ENCODE peak calls at places on chromosomes 11 and 22, in six cellular contexts. D, M, Q, R, B and C are unnamed samples.

GRCh38 chr11:46237248-46238077 is 40.0 kb upstream of the CREB3L1 start:
- DNase-seq in D (peak; percentile 75), M (peak; percentile 32), Q (peak; percentile 81), R (peak; percentile 46), B (peak; percentile 79), C (peak; percentile 29)

GRCh38 chr11:19954899-19955298 is 205.4 kb downstream of the DBX1 start:
- DNase-seq in D (no peak), M (peak; percentile 51), Q (no peak), R (no peak), B (no peak), C (no peak)

GRCh38 chr11:34534826-34535225 is 21.2 kb upstream of the ELF5 start:
- DNase-seq in D (no peak), M (no peak), Q (no peak), R (no peak), B (no peak), C (no peak)

GRCh38 chr22:27257987-27258386 is 543.6 kb downstream of the MN1 start:
- DNase-seq in D (no peak), M (no peak), Q (no peak), R (no peak), B (no peak), C (no peak)

GRCh38 chr11:64342869-64343739 is 3.1 kb downstream of the CCDC88B start:
- DNase-seq in D (peak; percentile 50), M (no peak), Q (no peak), R (no peak), B (peak; percentile 58), C (no peak)

GRCh38 chr22:20139391-20140106 is 7.9 kb downstream of the ZDHHC8 start:
- DNase-seq in D (no peak), M (no peak), Q (no peak), R (no peak), B (no peak), C (no peak)

GRCh38 chr22:20153945-20154344 is 3.1 kb upstream of the CCDC188 start:
- DNase-seq in D (no peak), M (no peak), Q (no peak), R (no peak), B (no peak), C (no peak)

GRCh38 chr22:25892678-25893077 is 150.7 kb downstream of the MYO18B start:
- DNase-seq in D (no peak), M (no peak), Q (no peak), R (no peak), B (no peak), C (no peak)

GRCh38 chr11:131867457-131868257 is 497.2 kb downstream of the NTM start:
- DNase-seq in D (peak; percentile 73), M (peak; percentile 66), Q (no peak), R (peak; percentile 47), B (no peak), C (peak; percentile 15)

GRCh38 chr11:132343445-132343844 is 973.0 kb downstream of the NTM start:
- DNase-seq in D (no peak), M (no peak), Q (no peak), R (no peak), B (no peak), C (no peak)

GRCh38 chr11:36148701-36149100 is 140.5 kb downstream of the COMMD9 start:
- DNase-seq in D (no peak), M (no peak), Q (no peak), R (no peak), B (no peak), C (no peak)

GRCh38 chr11:34160049-34160721 is 54.8 kb downstream of the NAT10 start:
- DNase-seq in D (no peak), M (no peak), Q (no peak), R (no peak), B (no peak), C (peak; percentile 75)

GRCh38 chr11:73196576-73196975 is 21.5 kb upstream of the P2RY2 start:
- DNase-seq in D (peak; percentile 23), M (no peak), Q (no peak), R (peak; percentile 1), B (no peak), C (no peak)

GRCh38 chr11:128731041-128731663 is 37.3 kb downstream of the FLI1 start:
- DNase-seq in D (no peak), M (no peak), Q (no peak), R (peak; percentile 37), B (no peak), C (no peak)

GRCh38 chr11:33867566-33867965 is 24.3 kb downstream of the LMO2 start:
- DNase-seq in D (no peak), M (no peak), Q (no peak), R (no peak), B (no peak), C (no peak)

GRCh38 chr11:12769834-12770345 is 95.7 kb downstream of the TEAD1 start:
- DNase-seq in D (no peak), M (no peak), Q (no peak), R (no peak), B (no peak), C (no peak)

GRCh38 chr11:107563702-107564101 is 1.8 kb downstream of the ALKBH8 start:
- DNase-seq in D (no peak), M (no peak), Q (no peak), R (peak; percentile 16), B (no peak), C (peak; percentile 50)

GRCh38 chr11:6269994-6270393 is 10.4 kb downstream of the CCKBR start:
- DNase-seq in D (no peak), M (no peak), Q (no peak), R (no peak), B (no peak), C (no peak)

GRCh38 chr22:37258810-37259472 is 14.9 kb upstream of the RAC2 start:
- DNase-seq in D (peak; percentile 29), M (no peak), Q (peak; percentile 16), R (no peak), B (peak; percentile 23), C (no peak)

GRCh38 chr11:128477811-128478210 is 109.5 kb downstream of the ETS1 start:
- DNase-seq in D (no peak), M (no peak), Q (no peak), R (no peak), B (no peak), C (no peak)

GRCh38 chr22:19174106-19175025 is 4.2 kb downstream of the SLC25A1 start:
- DNase-seq in D (peak; percentile 67), M (peak; percentile 60), Q (no peak), R (no peak), B (no peak), C (peak; percentile 60)

DNA sequence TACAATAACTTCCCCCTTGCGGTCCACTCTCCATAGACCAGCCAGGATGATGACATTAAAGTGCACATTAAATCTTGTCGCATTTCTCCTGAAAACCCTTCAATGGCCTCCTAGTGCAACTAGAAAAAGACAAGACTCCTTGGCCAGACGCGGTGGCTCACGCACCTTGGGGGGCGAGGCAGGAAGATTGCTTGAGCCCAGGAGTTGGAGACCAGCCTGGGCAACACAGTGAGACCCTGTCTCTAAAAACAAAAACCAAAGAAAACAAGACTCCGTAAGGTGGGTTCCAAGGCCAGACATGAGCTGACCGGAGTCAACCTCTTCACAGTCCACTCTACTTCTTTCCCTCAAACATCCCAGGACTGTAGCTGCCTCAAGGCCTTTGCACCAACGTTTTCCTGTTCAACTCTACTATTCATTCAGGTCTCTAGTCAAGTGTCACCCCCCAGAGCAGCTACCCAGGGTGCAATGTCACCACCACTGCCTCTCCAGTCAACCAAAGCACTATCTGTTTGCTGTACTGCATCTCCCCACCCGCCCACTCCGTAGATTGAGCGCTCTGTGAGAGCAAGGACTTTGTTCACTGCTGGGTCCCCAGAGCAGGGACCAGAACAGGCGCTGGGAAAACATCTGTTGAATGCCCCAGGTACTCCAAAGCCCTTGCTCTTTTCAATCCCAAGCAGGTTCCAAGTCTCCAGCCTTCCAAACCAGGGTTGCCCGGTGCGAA is 739 bp downstream of the ZMAT5 start:
- DNase-seq in D (no peak), M (no peak), Q (no peak), R (peak; percentile 44), B (no peak), C (no peak)
- H3K4me1 ChIP-seq in D (peaks cover 2% of the 10 kb centered on the region), M (peaks cover 26% of the 10 kb centered on the region), Q (peaks cover 24% of the 10 kb centered on the region), R (peaks cover 17% of the 10 kb centered on the region), B (no peaks in the 10 kb centered on the region), C (no peaks in the 10 kb centered on the region)

DNA sequence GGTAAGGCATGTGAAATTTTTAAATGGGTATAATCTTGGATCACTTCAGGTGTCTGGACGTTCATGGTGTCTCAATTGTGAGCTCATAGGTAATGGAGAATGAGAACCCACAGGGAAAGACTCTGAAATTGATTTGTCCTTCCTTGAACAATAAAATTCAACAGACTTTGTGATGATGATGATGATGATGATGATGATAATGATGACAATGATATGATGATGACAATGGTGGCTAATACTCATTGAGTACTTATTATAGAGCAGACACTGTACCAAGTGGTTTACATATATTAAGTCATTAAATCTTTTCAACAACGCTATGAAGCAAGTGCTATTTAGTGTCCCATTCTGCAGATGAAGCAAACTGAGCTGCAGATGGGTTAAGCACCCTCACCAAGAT is 86.6 kb upstream of the BDNF start:
- DNase-seq in D (no peak), M (no peak), Q (no peak), R (no peak), B (no peak), C (no peak)
- H3K4me3 ChIP-seq in D (no peak overlapping the region), M (no peak overlapping the region), Q (no peak overlapping the region), R (no peak overlapping the region), B (no peak overlapping the region), C (no peak overlapping the region)

GRCh38 chr22:16965083-16965482 is 42.9 kb downstream of the GAB4 start:
- DNase-seq in D (peak; percentile 11), M (no peak), Q (no peak), R (no peak), B (no peak), C (no peak)
- H3K9me3 ChIP-seq in D (no peaks in the 10 kb centered on the region), M (no peaks in the 10 kb centered on the region), Q (no peaks in the 10 kb centered on the region), R (no peaks in the 10 kb centered on the region), B (no peaks in the 10 kb centered on the region), C (no peaks in the 10 kb centered on the region)

DNA sequence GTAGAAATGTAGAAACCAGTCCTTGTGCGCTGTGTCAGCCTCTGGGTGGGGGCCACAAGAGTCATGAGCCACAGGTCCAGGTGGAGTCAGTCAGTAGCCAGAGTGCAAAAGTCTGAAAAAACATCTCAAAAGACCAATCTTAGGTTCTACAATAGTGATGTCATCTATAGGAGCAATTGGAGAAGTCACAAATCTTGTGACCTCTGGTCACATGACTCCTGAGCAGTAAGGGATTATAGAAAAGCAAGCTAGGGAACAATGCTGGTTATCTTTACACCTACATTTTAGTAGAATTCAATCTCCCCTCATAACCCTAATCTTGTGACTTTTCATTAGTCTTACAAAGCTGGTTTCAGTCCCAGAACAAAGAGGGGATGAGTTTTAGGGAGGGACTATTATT is 82.7 kb downstream of the CCDC83 start:
- DNase-seq in D (no peak), M (no peak), Q (no peak), R (no peak), B (no peak), C (no peak)
- H3K4me1 ChIP-seq in D (no peaks in the 10 kb centered on the region), M (no peaks in the 10 kb centered on the region), Q (no peaks in the 10 kb centered on the region), R (no peaks in the 10 kb centered on the region), B (no peaks in the 10 kb centered on the region), C (no peaks in the 10 kb centered on the region)

GRCh38 chr11:118771481-118772278 is 19.3 kb downstream of the DDX6 start:
- DNase-seq in D (no peak), M (no peak), Q (no peak), R (no peak), B (no peak), C (no peak)
- H3K4me3 ChIP-seq in D (no peak overlapping the region), M (no peak overlapping the region), Q (no peak overlapping the region), R (no peak overlapping the region), B (no peak overlapping the region), C (no peak overlapping the region)

GRCh38 chr22:47432683-47433082 is 670.2 kb downstream of the TBC1D22A start:
- DNase-seq in D (no peak), M (no peak), Q (no peak), R (no peak), B (no peak), C (no peak)
- H3K9me3 ChIP-seq in D (peaks cover 6% of the 10 kb centered on the region), M (peaks cover 2% of the 10 kb centered on the region), Q (peaks cover 4% of the 10 kb centered on the region), R (peaks cover 2% of the 10 kb centered on the region), B (no peaks in the 10 kb centered on the region), C (no peaks in the 10 kb centered on the region)

GRCh38 chr22:39856588-39856987 is 37.0 kb downstream of the ENTHD1 start:
- DNase-seq in D (no peak), M (no peak), Q (no peak), R (no peak), B (no peak), C (no peak)
- H3K4me1 ChIP-seq in D (no peaks in the 10 kb centered on the region), M (no peaks in the 10 kb centered on the region), Q (no peaks in the 10 kb centered on the region), R (no peaks in the 10 kb centered on the region), B (no peaks in the 10 kb centered on the region), C (no peaks in the 10 kb centered on the region)